ENCODE peak calls at places on chromosomes 13 and 19, in ten cellular contexts. U is mesenteric fat pad, X is hepatic stellate cell, R is hepatocyte, T is A549, A is Karpas-422, M is T-helper 17 cell, E is mammary epithelial cell, O is NCI-H510A treated with DMSO at 0.1 percent for 48 hours, S is NCI-H1092 treated with DMSO at 0.1 percent for 48 hours. Y is an unnamed sample.

GRCh38 chr19:48400018-48400742 is 6.7 kb downstream of the GRIN2D start:
- DNase-seq in M (peak), O (peak), T (peak), U (no peak), X (peak), A (peak), R (peak), E (peak), S (peak), Y (no peak)

GRCh38 chr13:27172495-27172842 is 858 bp upstream of the USP12 start:
- DNase-seq in A (peak), E (no peak), O (no peak), T (no peak), U (no peak), S (peak), M (no peak), X (peak), R (no peak), Y (peak)

GRCh38 chr13:80011448-80012212 is 329.3 kb downstream of the SPRY2 start:
- DNase-seq in X (no peak), E (no peak), T (no peak), A (no peak), M (no peak), S (peak), U (no peak), O (no peak), R (no peak), Y (no peak)

GRCh38 chr13:64527561-64527960 is 2702.6 kb downstream of the PCDH9 start:
- DNase-seq in R (no peak), S (no peak), M (no peak), A (no peak), O (no peak), U (no peak), E (peak), X (no peak), T (no peak), Y (no peak)

GRCh38 chr13:52980695-52981094 is 47.9 kb upstream of the OLFM4 start:
- DNase-seq in R (no peak), A (no peak), T (no peak), X (no peak), S (no peak), U (no peak), O (no peak), E (peak), M (no peak), Y (no peak)

GRCh38 chr19:16527971-16528521 is 14.2 kb downstream of the CHERP start:
- DNase-seq in S (no peak), X (no peak), A (peak), U (no peak), E (no peak), M (no peak), T (no peak), O (no peak), R (no peak), Y (peak)

GRCh38 chr19:16951529-16951928 is 62.7 kb downstream of the F2RL3 start:
- DNase-seq in S (no peak), T (no peak), X (no peak), M (no peak), U (peak), A (no peak), E (peak), O (no peak), R (no peak), Y (no peak)

GRCh38 chr19:13681509-13681908 is 82.8 kb upstream of the MRI1 start:
- DNase-seq in X (no peak), S (no peak), A (no peak), U (no peak), O (no peak), E (no peak), M (no peak), T (no peak), R (no peak), Y (no peak)

GRCh38 chr19:9014809-9015208 is 4.6 kb upstream of the MUC16 start:
- DNase-seq in R (no peak), T (no peak), X (no peak), E (no peak), A (no peak), M (no peak), U (no peak), O (no peak), S (no peak), Y (no peak)

GRCh38 chr13:26656919-26657318 is 99.4 kb downstream of the WASF3 start:
- DNase-seq in U (no peak), O (peak), R (no peak), E (peak), X (peak), S (no peak), T (no peak), A (peak), M (no peak), Y (peak)

GRCh38 chr19:8609210-8610040 is 1.1 kb downstream of the ADAMTS10 start:
- DNase-seq in R (peak), O (no peak), U (no peak), S (no peak), M (no peak), A (no peak), T (peak), X (peak), E (no peak), Y (no peak)

GRCh38 chr19:56348289-56348877 is 33.7 kb upstream of the ZSCAN5A start:
- DNase-seq in A (peak), T (no peak), M (no peak), X (no peak), S (no peak), R (no peak), O (no peak), E (peak), U (no peak), Y (peak)

GRCh38 chr13:51453959-51454703 is 1.3 kb upstream of the INTS6 start:
- DNase-seq in M (no peak), U (no peak), R (peak), O (peak), T (no peak), E (peak), A (no peak), X (peak), S (no peak), Y (no peak)

GRCh38 chr19:30784850-30785459 is 412.8 kb downstream of the ZNF536 start:
- DNase-seq in O (no peak), E (peak), X (peak), S (no peak), R (peak), U (no peak), T (peak), A (peak), M (peak), Y (peak)

GRCh38 chr13:37068962-37069361 is 9.5 kb upstream of the SUPT20H start:
- DNase-seq in T (no peak), A (peak), X (no peak), O (peak), R (no peak), E (no peak), U (no peak), M (no peak), S (no peak), Y (peak)

GRCh38 chr19:29217591-29217990 is 4.6 kb upstream of the UQCRFS1 start:
- DNase-seq in T (no peak), U (no peak), S (no peak), M (no peak), X (no peak), R (no peak), E (no peak), A (no peak), O (no peak), Y (no peak)

GRCh38 chr13:104773775-104774174 is 1707.6 kb upstream of the SLC10A2 start:
- DNase-seq in S (peak), X (no peak), T (peak), E (peak), O (peak), A (peak), R (peak), M (no peak), U (no peak), Y (peak)

GRCh38 chr13:112983428-112984196 is 14.6 kb downstream of the MCF2L start:
- DNase-seq in X (no peak), O (peak), T (no peak), A (no peak), E (no peak), U (no peak), S (no peak), M (no peak), R (peak), Y (no peak)

GRCh38 chr13:64274481-64275217 is 2859.0 kb upstream of the PCDH20 start:
- DNase-seq in E (no peak), A (no peak), R (peak), S (no peak), U (no peak), O (no peak), X (no peak), T (no peak), M (no peak), Y (no peak)

GRCh38 chr13:51688937-51689336 is 104.7 kb downstream of the WDFY2 start:
- DNase-seq in X (no peak), R (no peak), A (no peak), O (no peak), T (no peak), U (no peak), S (no peak), E (no peak), M (no peak), Y (no peak)

GRCh38 chr13:20676213-20676612 is 27.3 kb upstream of the IL17D start:
- DNase-seq in R (no peak), E (no peak), U (no peak), X (no peak), T (no peak), S (no peak), A (no peak), O (no peak), M (no peak), Y (no peak)

GRCh38 chr19:14347999-14348889 is 33.0 kb upstream of the ADGRE5 start:
- DNase-seq in M (peak), E (peak), R (peak), S (peak), O (no peak), U (peak), T (peak), A (peak), X (peak), Y (peak)

GRCh38 chr19:19458110-19458816 is 52.8 kb downstream of the GATAD2A start:
- DNase-seq in T (no peak), S (no peak), A (no peak), O (no peak), X (no peak), U (no peak), M (no peak), E (no peak), R (no peak), Y (no peak)

GRCh38 chr19:30701178-30701577 is 329.0 kb downstream of the ZNF536 start:
- DNase-seq in T (no peak), S (no peak), M (no peak), E (no peak), X (no peak), U (no peak), A (no peak), O (no peak), R (no peak), Y (no peak)

GRCh38 chr13:76813874-76814273 is 72.3 kb downstream of the KCTD12 start:
- DNase-seq in O (no peak), U (no peak), M (no peak), S (no peak), E (no peak), R (peak), T (no peak), X (no peak), A (no peak), Y (peak)

GRCh38 chr13:30863231-30863630 is 42.8 kb upstream of the MEDAG start:
- DNase-seq in A (no peak), R (no peak), T (no peak), O (no peak), S (no peak), X (no peak), M (no peak), U (peak), E (no peak), Y (no peak)

GRCh38 chr13:55000844-55001243 is 1972.2 kb downstream of the OLFM4 start:
- DNase-seq in O (no peak), M (no peak), S (no peak), R (no peak), E (no peak), U (no peak), A (no peak), T (no peak), X (no peak), Y (no peak)

GRCh38 chr19:33242911-33243310 is 17.3 kb upstream of the SLC7A10 start:
- DNase-seq in X (no peak), U (no peak), O (no peak), R (no peak), M (no peak), A (no peak), E (no peak), T (no peak), S (no peak), Y (no peak)

GRCh38 chr13:102658678-102659077 is 36.2 kb downstream of the METTL21C start:
- DNase-seq in U (no peak), R (no peak), O (no peak), E (no peak), T (no peak), A (no peak), S (no peak), X (no peak), M (no peak), Y (no peak)

GRCh38 chr13:45396548-45397095 is 21.6 kb downstream of the SLC25A30 start:
- DNase-seq in S (no peak), M (no peak), E (no peak), T (no peak), X (no peak), O (no peak), U (no peak), R (no peak), A (no peak), Y (no peak)

GRCh38 chr19:21047712-21048111 is 27.3 kb downstream of the ZNF430 start:
- DNase-seq in T (no peak), E (no peak), U (no peak), A (no peak), X (no peak), S (no peak), M (no peak), O (no peak), R (no peak), Y (no peak)

GRCh38 chr13:110638253-110638652 is 22.9 kb downstream of the NAXD start:
- DNase-seq in E (no peak), S (no peak), X (no peak), T (no peak), O (no peak), U (peak), M (no peak), R (no peak), A (no peak), Y (no peak)

GRCh38 chr19:42198676-42199439 is 18.6 kb downstream of the DEDD2 start:
- DNase-seq in T (no peak), S (no peak), M (peak), A (no peak), R (no peak), U (no peak), O (no peak), X (no peak), E (no peak), Y (peak)

GRCh38 chr19:49339364-49340068 is 4.3 kb downstream of the CD37 start:
- DNase-seq in R (peak), O (no peak), U (peak), T (no peak), M (no peak), X (peak), A (peak), E (peak), S (peak), Y (no peak)

Y was measured in NAMALWA.